ENCODE peak calls at places on chromosomes 6 and 20, in six cellular contexts. S is NCI-H446 treated with DMSO at 0.1 percent for 48 hours; A is stimulated activated naive CD4-positive, alpha-beta T cell; P is NCI-H2171 treated with DMSO at 0.1 percent for 48 hours; N is CD8-positive, alpha-beta T cell; I is AG10803. F is an unnamed sample.

GRCh38 chr20:45104786-45105185 is 3.9 kb upstream of the KCNS1 start:
- DNase-seq in I (peak), P (peak), N (no peak), A (no peak), S (peak), F (no peak)

GRCh38 chr20:60037120-60037499 is 78.9 kb downstream of the CDH26 start:
- DNase-seq in S (no peak), N (no peak), I (peak), A (no peak), P (no peak), F (no peak)

GRCh38 chr6:155093430-155093829 is 98.3 kb downstream of the TIAM2 start:
- DNase-seq in N (peak), S (no peak), I (no peak), A (no peak), P (no peak), F (peak)

GRCh38 chr6:2448826-2449571 is 203.6 kb upstream of the GMDS start:
- DNase-seq in P (peak), S (peak), I (peak), A (no peak), N (no peak), F (no peak)

GRCh38 chr20:20815711-20816455 is 103.4 kb upstream of the RALGAPA2 start:
- DNase-seq in A (no peak), P (no peak), N (no peak), S (no peak), I (no peak), F (no peak)

GRCh38 chr6:32152414-32153251 is 894 bp upstream of the PRRT1 start:
- DNase-seq in A (peak), N (no peak), S (no peak), I (peak), P (no peak), F (no peak)

GRCh38 chr6:118892248-118893094 is 1.5 kb upstream of the ASF1A start:
- DNase-seq in I (peak), A (peak), S (no peak), P (no peak), N (no peak), F (no peak)

GRCh38 chr20:53061305-53061704 is 89.1 kb downstream of the TSHZ2 start:
- DNase-seq in N (no peak), A (no peak), S (no peak), I (no peak), P (no peak), F (no peak)

GRCh38 chr6:163296835-163297519 is 117.5 kb upstream of the QKI start:
- DNase-seq in A (no peak), P (no peak), N (no peak), S (no peak), I (no peak), F (no peak)

F was measured in T follicular helper cell.